ENCODE peak calls at places on chromosomes 7 and 10, in four cellular contexts. A, T, I and M are unnamed samples.

GRCh38 chr7:22564511-22565045 is 64.6 kb upstream of the STEAP1B start:
- DNase-seq in A (no peak), T (peak), I (no peak), M (peak)

GRCh38 chr7:157497744-157498541 is 161.1 kb downstream of the DNAJB6 start:
- DNase-seq in A (no peak), T (no peak), I (no peak), M (no peak)

GRCh38 chr10:131700506-131700905 is 200.3 kb upstream of the PPP2R2D start:
- DNase-seq in T (no peak), I (no peak), A (no peak), M (no peak)

GRCh38 chr10:70376436-70377378 is 5.7 kb downstream of the LRRC20 start:
- DNase-seq in A (no peak), I (no peak), T (peak), M (peak)

GRCh38 chr7:127154101-127154500 is 98.6 kb downstream of the GRM8 start:
- DNase-seq in I (no peak), T (no peak), A (no peak), M (no peak)

GRCh38 chr10:44198780-44199097 is 186.2 kb downstream of the CXCL12 start:
- DNase-seq in I (no peak), T (no peak), A (no peak), M (no peak)

GRCh38 chr7:28041508-28042314 is 138.9 kb downstream of the JAZF1 start:
- DNase-seq in T (no peak), A (peak), I (no peak), M (no peak)

GRCh38 chr7:20647908-20648776 is 32.7 kb downstream of the ABCB5 start:
- DNase-seq in A (peak), I (no peak), T (peak), M (peak)

GRCh38 chr7:76383089-76383944 is 24.5 kb upstream of the YWHAG start:
- DNase-seq in T (peak), A (peak), I (no peak), M (no peak)

GRCh38 chr7:81627565-81628287 is 142.1 kb downstream of the HGF start:
- DNase-seq in T (peak), I (no peak), A (no peak), M (no peak)

GRCh38 chr10:69426376-69426727 is 9.6 kb upstream of the TACR2 start:
- DNase-seq in T (no peak), I (no peak), A (no peak), M (no peak)

GRCh38 chr7:2715341-2716231 is 27.6 kb downstream of the AMZ1 start:
- DNase-seq in I (no peak), A (no peak), T (no peak), M (no peak)

GRCh38 chr7:2641406-2642393 is 9.9 kb downstream of the TTYH3 start:
- DNase-seq in I (peak), T (peak), A (no peak), M (peak)

GRCh38 chr10:95818663-95819062 is 62.7 kb downstream of the ENTPD1 start:
- DNase-seq in I (no peak), T (peak), A (no peak), M (no peak)

GRCh38 chr7:151118108-151119054 is 32.1 kb downstream of the AGAP3 start:
- DNase-seq in A (no peak), T (no peak), I (no peak), M (no peak)
- TF ChIP-seq POLR2A in A (no peak), T (no peak), I (no peak), M (no peak)

GRCh38 chr7:18201349-18201748 is 173.7 kb upstream of the PRPS1L1 start:
- DNase-seq in A (no peak), I (no peak), T (no peak), M (no peak)

GRCh38 chr7:18198868-18199267 is 171.2 kb upstream of the PRPS1L1 start:
- DNase-seq in A (no peak), T (no peak), I (no peak), M (no peak)

GRCh38 chr7:18200855-18201254 is 173.2 kb upstream of the PRPS1L1 start:
- DNase-seq in T (no peak), A (no peak), I (no peak), M (no peak)

GRCh38 chr7:18192228-18192627 is 164.6 kb upstream of the PRPS1L1 start:
- DNase-seq in T (no peak), I (no peak), A (no peak), M (no peak)

DNA sequence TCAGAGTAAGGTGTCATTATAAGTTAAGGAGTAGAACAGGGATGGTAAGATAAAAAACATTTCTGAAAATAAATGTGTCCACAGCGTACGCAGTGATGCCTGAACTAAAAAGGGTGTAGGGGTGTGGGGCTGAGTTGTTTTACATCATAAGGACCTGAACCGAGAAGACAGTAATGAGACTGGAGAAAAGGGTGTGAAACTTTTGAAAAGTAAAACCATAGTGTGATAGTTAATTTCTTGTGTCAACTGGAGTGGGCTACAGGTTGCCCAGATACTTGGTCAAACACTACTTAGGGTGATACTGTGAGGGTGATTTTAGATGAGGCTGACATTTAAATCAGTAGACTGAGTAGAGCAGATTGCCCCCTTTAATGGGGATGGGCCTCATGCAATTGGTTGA is 169.0 kb upstream of the PRPS1L1 start:
- DNase-seq in T (no peak), A (no peak), I (no peak), M (no peak)
- TF ChIP-seq POLR2A in T (no peak), A (no peak), I (no peak), M (no peak)

DNA sequence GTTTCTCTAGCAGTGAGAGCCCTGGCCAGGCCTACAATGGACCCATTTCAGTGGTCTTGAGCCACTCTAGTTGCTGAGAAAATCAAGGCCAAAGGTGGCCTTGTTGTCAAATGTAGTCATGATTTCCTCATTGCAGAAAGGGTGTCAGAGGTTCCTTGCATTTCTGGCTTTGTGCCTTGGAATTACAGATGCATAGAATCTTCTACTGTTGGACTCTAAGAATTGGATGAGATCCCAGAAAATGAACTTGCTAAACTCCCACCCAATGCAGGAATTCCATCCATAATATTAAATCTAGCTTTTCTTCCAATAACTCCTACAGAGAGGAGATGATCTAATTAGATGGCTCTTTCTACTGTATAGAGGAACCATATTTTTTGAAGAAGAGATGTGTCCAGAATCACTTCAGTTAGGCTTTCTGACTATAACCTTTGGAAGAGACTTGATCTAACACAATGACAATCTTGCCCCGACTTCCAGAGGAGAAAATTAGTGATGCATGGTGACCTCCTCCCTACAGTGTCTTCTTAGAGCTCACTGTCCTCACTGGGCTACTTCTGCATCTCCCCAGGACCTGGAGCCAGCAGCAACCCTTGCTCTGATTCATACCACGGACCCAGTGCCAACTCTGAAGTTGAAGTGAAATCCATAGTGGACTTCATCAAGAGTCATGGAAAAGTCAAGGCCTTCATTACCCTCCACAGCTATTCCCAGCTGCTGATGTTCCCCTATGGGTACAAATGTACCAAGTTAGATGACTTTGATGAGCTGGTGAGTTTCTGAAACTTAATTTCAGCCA is 12.4 kb downstream of the CPA2 start:
- DNase-seq in A (no peak), I (no peak), T (peak), M (no peak)
- TF ChIP-seq POLR2A in A (no peak), I (no peak), T (no peak), M (no peak)

DNA sequence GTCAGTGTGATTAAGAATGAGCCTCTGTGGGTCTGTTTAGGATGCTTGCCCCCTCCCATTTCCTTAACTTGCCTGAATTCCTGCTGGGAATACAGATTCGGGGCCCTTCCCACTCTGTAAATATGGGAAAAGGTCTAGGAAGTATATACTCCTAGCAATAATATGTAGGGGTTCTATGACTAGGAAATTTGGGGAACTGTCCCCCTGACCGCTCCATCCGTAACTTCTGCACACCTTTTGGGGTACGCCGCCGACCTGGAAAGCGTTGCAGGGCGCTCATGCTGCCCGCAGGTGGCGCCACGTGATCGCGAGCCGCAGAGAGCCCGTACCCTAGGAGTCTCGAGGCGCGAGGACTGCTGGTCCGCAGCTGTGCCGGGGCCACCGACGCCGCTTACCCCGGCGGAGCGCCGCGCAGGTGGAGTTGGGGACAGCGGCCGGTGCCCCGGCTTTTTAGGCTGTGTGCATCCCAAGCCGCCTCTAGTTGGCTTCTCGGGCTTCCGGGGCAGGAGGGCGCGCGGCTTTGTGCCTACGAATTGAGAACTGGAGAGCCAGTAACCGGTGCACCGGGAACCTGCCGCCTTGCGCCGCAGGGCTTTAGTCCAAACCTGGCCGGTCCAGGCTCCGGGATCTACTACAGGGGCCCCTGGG is 656 bp upstream of the CNNM2 start:
- DNase-seq in T (peak), A (peak), I (peak), M (peak)
- TF ChIP-seq POLR2A in T (no peak), A (no peak), I (no peak), M (no peak)

GRCh38 chr10:31320179-31320597 is 1.2 kb downstream of the ZEB1 start:
- DNase-seq in I (peak), T (no peak), A (no peak), M (peak)
- TF ChIP-seq POLR2A in I (no peak), T (no peak), A (no peak), M (no peak)